ENCODE peak calls at places on chromosomes 1 and 21, in five cellular contexts. U, C, Y, D and Z are unnamed samples.
A peak's percentile ranks its signal among the peaks of the same experiment; 100 is the strongest.

GRCh38 chr1:176897350-176898236 is 266.9 kb downstream of the ASTN1 start:
- DNase-seq in U (peak; percentile 88), C (peak; percentile 79), Y (no peak), D (peak; percentile 7), Z (no peak)

GRCh38 chr21:25115021-25115420 is 492.3 kb downstream of the MRPL39 start:
- DNase-seq in U (no peak), C (no peak), Y (no peak), D (no peak), Z (no peak)

GRCh38 chr1:155466617-155466972 is 96.0 kb downstream of the ASH1L start:
- DNase-seq in U (no peak), C (peak; percentile 2), Y (no peak), D (no peak), Z (no peak)

GRCh38 chr1:221712776-221713431 is 29.0 kb downstream of the DUSP10 start:
- DNase-seq in U (no peak), C (peak; percentile 23), Y (no peak), D (no peak), Z (no peak)

GRCh38 chr21:42561742-42562141 is 48.1 kb downstream of the SLC37A1 start:
- DNase-seq in U (no peak), C (no peak), Y (no peak), D (no peak), Z (peak; percentile 65)

GRCh38 chr1:6287431-6287886 is 26.6 kb upstream of the GPR153 start:
- DNase-seq in U (no peak), C (no peak), Y (no peak), D (no peak), Z (peak; percentile 83)

GRCh38 chr1:7808253-7808844 is 24.3 kb downstream of the PER3 start:
- DNase-seq in U (peak; percentile 25), C (peak; percentile 43), Y (no peak), D (peak; percentile 8), Z (no peak)

GRCh38 chr1:180930687-180931086 is 18.0 kb downstream of the KIAA1614 start:
- DNase-seq in U (no peak), C (no peak), Y (no peak), D (no peak), Z (no peak)

GRCh38 chr1:167651161-167651693 is 21.2 kb downstream of the RCSD1 start:
- DNase-seq in U (no peak), C (no peak), Y (no peak), D (no peak), Z (no peak)

GRCh38 chr1:243394610-243395490 is 139.0 kb downstream of the SDCCAG8 start:
- DNase-seq in U (no peak), C (no peak), Y (no peak), D (no peak), Z (no peak)

GRCh38 chr1:225480825-225481434 is 53.1 kb upstream of the LBR start:
- DNase-seq in U (peak; percentile 82), C (peak; percentile 49), Y (no peak), D (no peak), Z (peak; percentile 79)

GRCh38 chr1:70033934-70034333 is 171.4 kb downstream of the LRRC40 start:
- DNase-seq in U (no peak), C (no peak), Y (no peak), D (no peak), Z (no peak)

GRCh38 chr1:27488523-27489138 is 1.3 kb downstream of the WASF2 start:
- DNase-seq in U (no peak), C (peak; percentile 67), Y (no peak), D (no peak), Z (no peak)

GRCh38 chr1:115977481-115978258 is 1.4 kb downstream of the SLC22A15 start:
- DNase-seq in U (no peak), C (peak; percentile 89), Y (no peak), D (peak; percentile 66), Z (no peak)

GRCh38 chr1:4724695-4725250 is 70.4 kb downstream of the AJAP1 start:
- DNase-seq in U (no peak), C (no peak), Y (no peak), D (no peak), Z (no peak)

GRCh38 chr1:187396226-187396625 is 567.5 kb downstream of the PLA2G4A start:
- DNase-seq in U (no peak), C (no peak), Y (no peak), D (no peak), Z (no peak)

GRCh38 chr1:116762781-116763115 is 8.5 kb downstream of the CD2 start:
- DNase-seq in U (no peak), C (no peak), Y (no peak), D (no peak), Z (no peak)

GRCh38 chr1:66506393-66506687 is 27.6 kb upstream of the SGIP1 start:
- DNase-seq in U (no peak), C (no peak), Y (no peak), D (no peak), Z (no peak)

GRCh38 chr1:158329807-158330206 is 1.5 kb downstream of the CD1B start:
- DNase-seq in U (peak; percentile 35), C (peak; percentile 13), Y (no peak), D (no peak), Z (no peak)

GRCh38 chr1:16717174-16718108 is 22.9 kb upstream of the RNU1-4 start:
- DNase-seq in U (peak; percentile 37), C (peak; percentile 21), Y (no peak), D (no peak), Z (peak; percentile 83)

GRCh38 chr1:178057131-178057765 is 36.7 kb upstream of the RASAL2 start:
- DNase-seq in U (no peak), C (peak; percentile 31), Y (no peak), D (no peak), Z (no peak)

GRCh38 chr21:15277498-15277897 is 212.7 kb upstream of the NRIP1 start:
- DNase-seq in U (no peak), C (no peak), Y (no peak), D (no peak), Z (no peak)

GRCh38 chr1:210236840-210237409 is 4.3 kb downstream of the SERTAD4 start:
- DNase-seq in U (no peak), C (peak; percentile 47), Y (no peak), D (peak; percentile 85), Z (peak; percentile 84)

GRCh38 chr1:6358144-6358624 is 35.4 kb downstream of the ACOT7 start:
- DNase-seq in U (no peak), C (peak; percentile 40), Y (no peak), D (no peak), Z (no peak)

GRCh38 chr1:39799770-39800470 is 11.3 kb upstream of the BMP8B start:
- DNase-seq in U (peak; percentile 88), C (peak; percentile 92), Y (no peak), D (peak; percentile 43), Z (peak; percentile 94)